ENCODE peak calls at places on chromosomes 1 and 21, in eight cellular contexts. H, W, X, Z, Q, K, B and R are unnamed samples.

GRCh38 chr1:198734323-198735008 is 95.6 kb downstream of the PTPRC start:
- DNase-seq in H (no peak), W (no peak), X (no peak), Z (no peak), Q (no peak), K (peak), B (no peak), R (no peak)

GRCh38 chr1:212457740-212458338 is 25.1 kb downstream of the NENF start:
- DNase-seq in H (peak), W (no peak), X (peak), Z (peak), Q (peak), K (peak), B (peak), R (peak)

GRCh38 chr1:205917466-205918248 is 25.6 kb downstream of the SLC26A9 start:
- DNase-seq in H (no peak), W (no peak), X (no peak), Z (peak), Q (no peak), K (no peak), B (no peak), R (no peak)

GRCh38 chr21:41974752-41975053 is 20.9 kb upstream of the C2CD2 start:
- DNase-seq in H (peak), W (no peak), X (no peak), Z (no peak), Q (no peak), K (no peak), B (no peak), R (no peak)

GRCh38 chr1:218390625-218391024 is 45.5 kb downstream of the TGFB2 start:
- DNase-seq in H (no peak), W (no peak), X (no peak), Z (peak), Q (no peak), K (peak), B (no peak), R (no peak)

GRCh38 chr1:228902781-228903572 is 167.7 kb downstream of the RHOU start:
- DNase-seq in H (peak), W (peak), X (peak), Z (peak), Q (no peak), K (peak), B (peak), R (peak)

GRCh38 chr1:109773203-109773899 is 9.6 kb upstream of the EPS8L3 start:
- DNase-seq in H (peak), W (peak), X (peak), Z (peak), Q (peak), K (peak), B (peak), R (peak)

GRCh38 chr1:41102208-41102607 is 80.7 kb upstream of the SLFNL1 start:
- DNase-seq in H (peak), W (peak), X (no peak), Z (peak), Q (no peak), K (peak), B (peak), R (peak)

GRCh38 chr1:178609015-178609414 is 96.1 kb downstream of the TEX35 start:
- DNase-seq in H (no peak), W (no peak), X (peak), Z (peak), Q (no peak), K (peak), B (no peak), R (peak)

GRCh38 chr1:241156231-241156965 is 200.6 kb downstream of the RGS7 start:
- DNase-seq in H (peak), W (peak), X (no peak), Z (peak), Q (no peak), K (peak), B (peak), R (peak)

GRCh38 chr1:223084466-223084865 is 58.6 kb downstream of the TLR5 start:
- DNase-seq in H (no peak), W (no peak), X (no peak), Z (peak), Q (no peak), K (no peak), B (no peak), R (no peak)

GRCh38 chr21:38140192-38140905 is 116.4 kb upstream of the KCNJ15 start:
- DNase-seq in H (peak), W (no peak), X (no peak), Z (peak), Q (no peak), K (peak), B (peak), R (peak)